ENCODE peak calls at places on chromosomes 12 and 14, in four cellular contexts. Z is BE2C, L is breast epithelium, K is transverse colon. R is an unnamed sample.

GRCh38 chr14:32404784-32405573 is 75.9 kb downstream of the AKAP6 start:
- DNase-seq in Z (no peak), L (no peak), K (no peak), R (no peak)

GRCh38 chr14:103382375-103382774 is 2.8 kb upstream of the MARK3 start:
- DNase-seq in Z (no peak), L (no peak), K (no peak), R (no peak)

GRCh38 chr12:104258476-104259067 is 43.0 kb downstream of the TXNRD1 start:
- DNase-seq in Z (no peak), L (no peak), K (no peak), R (no peak)

GRCh38 chr12:112347521-112347920 is 34.7 kb downstream of the HECTD4 start:
- DNase-seq in Z (no peak), L (no peak), K (no peak), R (no peak)

GRCh38 chr12:69658203-69658602 is 40.9 kb downstream of the BEST3 start:
- DNase-seq in Z (no peak), L (no peak), K (no peak), R (no peak)

GRCh38 chr12:21330682-21331253 is 3.9 kb downstream of the SLCO1A2 start:
- DNase-seq in Z (no peak), L (no peak), K (no peak), R (no peak)

GRCh38 chr12:54357802-54358619 is 6.3 kb downstream of the GPR84 start:
- DNase-seq in Z (no peak), L (no peak), K (peak), R (no peak)

GRCh38 chr14:91369628-91370445 is 47.8 kb downstream of the CCDC88C start:
- DNase-seq in Z (no peak), L (peak), K (no peak), R (no peak)

GRCh38 chr14:65170318-65170717 is 68.0 kb upstream of the MAX start:
- DNase-seq in Z (no peak), L (no peak), K (no peak), R (no peak)

GRCh38 chr12:120793357-120793756 is 67.7 kb downstream of the ACADS start:
- DNase-seq in Z (no peak), L (no peak), K (no peak), R (no peak)

GRCh38 chr12:68641138-68641537 is 30.4 kb downstream of the RAP1B start:
- DNase-seq in Z (no peak), L (no peak), K (peak), R (no peak)

GRCh38 chr12:47079894-47080724 is at the start of gene AMIGO2:
- DNase-seq in Z (no peak), L (peak), K (peak), R (no peak)

GRCh38 chr12:78118036-78118435 is 287.3 kb downstream of the NAV3 start:
- DNase-seq in Z (no peak), L (no peak), K (no peak), R (no peak)

GRCh38 chr12:95998611-95999300 is 2.6 kb upstream of the HAL start:
- DNase-seq in Z (peak), L (no peak), K (peak), R (peak)

GRCh38 chr14:44699391-44699790 is 192.3 kb upstream of the FSCB start:
- DNase-seq in Z (no peak), L (no peak), K (no peak), R (no peak)

GRCh38 chr12:52217223-52217622 is 15.8 kb upstream of the KRT7 start:
- DNase-seq in Z (peak), L (peak), K (peak), R (no peak)

GRCh38 chr14:35046751-35047536 is 872 bp downstream of the FAM177A1 start:
- DNase-seq in Z (no peak), L (peak), K (peak), R (peak)

GRCh38 chr12:24127919-24128721 is 178.7 kb upstream of the SOX5 start:
- DNase-seq in Z (no peak), L (no peak), K (peak), R (no peak)

GRCh38 chr12:7915911-7916403 is 20.0 kb downstream of the SLC2A3 start:
- DNase-seq in Z (no peak), L (no peak), K (no peak), R (no peak)

GRCh38 chr12:122021193-122021821 is 377 bp upstream of the BCL7A start:
- DNase-seq in Z (peak), L (no peak), K (peak), R (no peak)

GRCh38 chr14:59407246-59407615 is 57.9 kb downstream of the GPR135 start:
- DNase-seq in Z (no peak), L (no peak), K (no peak), R (peak)

GRCh38 chr14:65156568-65157366 is 54.5 kb upstream of the MAX start:
- DNase-seq in Z (no peak), L (peak), K (peak), R (no peak)

GRCh38 chr12:13041224-13041623 is 3.0 kb upstream of the FAM234B start:
- DNase-seq in Z (no peak), L (no peak), K (no peak), R (no peak)

GRCh38 chr12:92676710-92677109 is 26.1 kb upstream of the PLEKHG7 start:
- DNase-seq in Z (no peak), L (no peak), K (no peak), R (no peak)

GRCh38 chr12:94571556-94571955 is 78.8 kb downstream of the TMCC3 start:
- DNase-seq in Z (peak), L (no peak), K (peak), R (peak)

GRCh38 chr12:132154941-132155770 is 10.9 kb downstream of the NOC4L start:
- DNase-seq in Z (no peak), L (no peak), K (no peak), R (no peak)

GRCh38 chr12:53052419-53053222 is 2.8 kb downstream of the TNS2 start:
- DNase-seq in Z (no peak), L (peak), K (peak), R (no peak)

GRCh38 chr12:65427646-65428045 is 149.2 kb downstream of the MSRB3 start:
- DNase-seq in Z (no peak), L (no peak), K (no peak), R (no peak)

GRCh38 chr14:64954491-64955240 is 12.1 kb upstream of the GPX2 start:
- DNase-seq in Z (no peak), L (no peak), K (no peak), R (no peak)

GRCh38 chr12:31298510-31298904 is 27.4 kb downstream of the SINHCAF start:
- DNase-seq in Z (no peak), L (no peak), K (no peak), R (no peak)

GRCh38 chr14:25014440-25014839 is 35.5 kb downstream of the STXBP6 start:
- DNase-seq in Z (no peak), L (no peak), K (no peak), R (no peak)

DNA sequence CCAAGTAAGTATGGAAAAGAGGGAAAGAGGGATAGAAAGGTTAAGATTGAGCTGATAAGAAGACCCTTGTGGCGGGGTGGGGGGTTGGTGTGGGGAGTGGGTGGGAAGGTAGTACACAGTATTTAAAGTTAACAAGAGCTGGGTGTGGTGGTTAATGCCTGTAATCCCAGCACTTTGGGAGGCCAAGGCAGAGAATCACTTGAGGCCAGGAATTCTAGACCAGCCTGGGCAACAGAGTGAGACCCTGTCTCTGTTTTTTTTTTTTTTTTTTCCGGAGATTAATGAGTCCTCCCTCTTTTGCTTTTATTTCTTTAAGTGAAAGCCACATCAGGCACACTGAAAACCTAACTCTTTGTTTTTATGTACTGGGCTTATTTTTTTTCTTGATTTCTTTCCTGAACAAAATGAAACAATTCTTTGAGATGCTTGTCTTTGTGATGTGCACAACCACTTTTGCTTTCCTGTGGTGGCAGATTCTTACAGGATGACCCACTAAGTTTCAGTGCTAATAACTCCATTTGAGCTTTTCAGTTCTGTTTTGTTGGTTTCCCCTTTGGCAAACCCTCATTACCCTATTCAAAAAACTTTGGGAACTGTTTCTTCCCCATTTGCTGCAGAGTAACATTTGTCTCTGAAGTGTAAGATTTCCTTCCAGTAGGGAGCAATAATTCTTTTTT is 54.8 kb downstream of the WNK1 start:
- DNase-seq in Z (no peak), L (no peak), K (no peak), R (no peak)
- H3K4me3 ChIP-seq in Z (no peak), L (no peak), K (no peak), R (no peak)

GRCh38 chr12:5689773-5690172 is 255.3 kb downstream of the ANO2 start:
- DNase-seq in Z (no peak), L (no peak), K (no peak), R (no peak)
- TF ChIP-seq CTCF in Z (no peak), L (no peak), K (no peak), R (no peak)

GRCh38 chr12:16603916-16604575 is 1.9 kb downstream of the LMO3 start:
- DNase-seq in Z (peak), L (no peak), K (no peak), R (no peak)

GRCh38 chr12:16603265-16603915 is 2.6 kb downstream of the LMO3 start:
- DNase-seq in Z (no peak), L (no peak), K (no peak), R (no peak)

GRCh38 chr12:16606117-16606200 is at the start of gene LMO3:
- DNase-seq in Z (no peak), L (no peak), K (no peak), R (no peak)

GRCh38 chr12:16605666-16606116 is 271 bp downstream of the LMO3 start:
- DNase-seq in Z (no peak), L (no peak), K (no peak), R (no peak)

DNA sequence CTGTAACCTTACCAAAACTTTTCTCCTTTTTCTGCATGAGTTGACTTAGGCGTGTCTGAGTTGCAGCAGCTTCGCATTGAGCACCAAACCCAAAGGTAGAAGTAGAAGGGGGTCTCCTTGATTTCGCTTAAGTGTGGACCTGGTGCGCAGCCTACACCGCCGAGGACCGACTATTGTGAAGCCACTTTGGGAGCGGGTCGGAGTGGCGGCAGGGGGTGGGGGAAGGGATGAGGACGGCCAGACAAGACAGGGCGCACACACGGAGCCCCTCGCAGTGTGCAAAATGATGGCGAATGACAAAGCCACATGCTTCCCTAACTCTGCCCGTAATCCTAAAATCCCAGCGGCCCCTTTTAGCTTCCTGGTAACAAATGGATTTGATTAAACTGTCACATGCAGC is 1.1 kb downstream of the LMO3 start:
- DNase-seq in Z (peak), L (no peak), K (no peak), R (no peak)
- H3K4me3 ChIP-seq in Z (peak), L (no peak), K (peak), R (peak)

GRCh38 chr12:2643736-2644135 is 151.0 kb upstream of the FKBP4 start:
- DNase-seq in Z (no peak), L (no peak), K (peak), R (no peak)
- TF ChIP-seq CTCF in Z (no peak), L (no peak), K (no peak), R (no peak)

GRCh38 chr14:20878695-20879094 is 12.5 kb upstream of the RNASE3 start:
- DNase-seq in Z (no peak), L (no peak), K (no peak), R (no peak)

DNA sequence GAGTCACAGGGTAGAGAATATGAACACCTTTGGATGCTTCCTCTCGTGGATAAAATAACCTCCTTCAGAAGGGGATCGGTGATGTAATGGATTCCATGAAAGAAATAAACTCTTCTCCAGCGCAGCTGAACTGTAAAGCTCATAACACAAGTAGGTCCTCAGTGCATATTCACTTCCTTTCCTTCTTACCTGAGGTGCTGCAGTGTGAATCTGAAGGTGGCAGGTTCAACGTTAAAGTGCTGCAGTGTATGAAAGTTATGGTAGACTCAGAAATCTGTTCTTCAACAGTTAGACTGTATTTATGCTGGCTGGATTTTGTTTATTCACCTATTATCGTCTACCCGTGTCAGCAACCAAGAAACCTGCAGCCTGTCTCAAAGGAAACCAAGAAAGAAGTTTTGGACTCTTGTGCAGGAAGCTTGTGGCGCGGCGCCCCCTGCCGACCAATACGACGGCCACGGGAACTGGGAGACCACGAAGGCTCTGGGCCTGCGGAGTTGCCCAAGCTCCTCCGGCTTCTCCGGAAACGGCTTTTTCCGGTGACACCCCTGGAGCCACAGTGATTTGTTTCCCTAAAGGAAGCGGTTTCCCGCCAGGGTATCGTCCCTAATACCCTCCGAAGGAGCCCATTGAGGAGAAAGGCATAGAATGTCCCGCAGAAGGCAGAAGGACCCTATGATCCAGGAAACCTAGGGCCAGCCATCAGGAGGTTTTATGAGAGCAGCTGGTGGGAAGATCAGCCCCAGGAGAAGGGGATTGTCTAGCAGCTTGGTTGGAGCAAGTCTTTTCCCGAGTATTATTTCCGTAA is 17.6 kb upstream of the RNASE3 start:
- DNase-seq in Z (peak), L (peak), K (peak), R (no peak)
- H3K4me3 ChIP-seq in Z (no peak), L (no peak), K (no peak), R (no peak)

DNA sequence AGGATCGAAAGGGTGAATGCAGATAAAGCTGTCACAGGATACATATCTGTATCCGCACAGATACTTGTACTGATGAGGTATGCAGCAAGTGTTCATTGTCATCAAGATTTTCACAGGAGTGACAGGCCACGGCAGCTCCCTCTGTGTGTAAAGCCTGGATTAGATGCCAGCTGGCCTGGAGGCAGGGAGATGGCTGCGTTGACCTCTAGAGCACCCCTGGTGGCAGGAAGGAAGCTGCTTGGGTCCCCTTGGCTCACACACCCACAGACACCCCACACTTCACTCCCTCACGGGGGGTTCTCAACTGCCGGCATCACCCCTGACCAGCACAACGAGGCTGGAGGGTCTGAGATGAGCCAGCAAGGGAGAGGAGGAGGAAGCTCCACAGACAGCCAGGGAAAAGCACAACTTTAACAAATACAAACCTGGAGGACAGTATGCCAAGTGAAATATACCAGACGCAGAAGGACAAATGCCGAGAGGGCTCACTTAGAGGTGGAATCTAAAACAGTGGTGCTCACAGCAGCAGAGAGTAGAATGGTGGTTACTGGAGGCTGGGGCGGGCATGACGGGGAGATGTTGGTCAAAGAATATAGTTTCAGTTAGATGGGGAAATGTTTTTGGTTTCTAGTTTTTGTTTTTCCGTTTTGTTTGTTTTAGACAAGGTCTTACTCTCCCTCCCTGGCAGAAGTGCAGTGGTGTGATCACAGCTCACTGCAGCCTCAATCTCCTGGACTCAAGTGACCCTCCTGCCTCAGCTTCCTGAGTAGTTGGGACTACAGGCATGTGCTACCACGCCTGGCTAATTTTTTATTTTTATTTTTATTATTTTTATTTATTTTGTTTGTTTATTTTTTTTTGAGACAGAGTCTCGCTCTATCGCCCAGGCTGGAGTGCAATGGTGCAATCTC is 45.7 kb downstream of the TEAD4 start:
- DNase-seq in Z (peak), L (no peak), K (no peak), R (no peak)
- TF ChIP-seq CTCF in Z (peak), L (no peak), K (no peak), R (peak)

GRCh38 chr12:55684761-55685370 is 22.8 kb downstream of the ITGA7 start:
- DNase-seq in Z (no peak), L (no peak), K (no peak), R (no peak)
- H3K4me3 ChIP-seq in Z (no peak), L (no peak), K (no peak), R (no peak)